ENCODE peak calls at places on chromosomes 4 and X, in eight cellular contexts. One of them, this sample, is unnamed.
A peak's percentile ranks its signal among the peaks of the same experiment; 100 is the strongest.

GRCh38 chr4:16663722-16664121 is 234.7 kb downstream of the LDB2 start:
- DNase-seq in caudate nucleus: no peak
- DNase-seq in HL-60: no peak
- DNase-seq in esophagus squamous epithelium: no peak
- DNase-seq in right atrium auricular region: no peak
- DNase-seq in heart right ventricle: no peak
- DNase-seq in Panc1: no peak
- DNase-seq in H1: no peak
- DNase-seq in this sample: no peak

GRCh38 chrX:1860936-1861670 is 246.2 kb downstream of the ASMT start:
- DNase-seq in HL-60: no peak
- DNase-seq in heart right ventricle: no peak
- DNase-seq in H1: no peak
- DNase-seq in esophagus squamous epithelium: no peak
- DNase-seq in Panc1: no peak
- DNase-seq in caudate nucleus: no peak
- DNase-seq in right atrium auricular region: no peak
- DNase-seq in this sample: no peak

GRCh38 chr4:97587912-97588311 is 555.4 kb downstream of the STPG2 start:
- DNase-seq in HL-60: no peak
- DNase-seq in H1: no peak
- DNase-seq in esophagus squamous epithelium: no peak
- DNase-seq in Panc1: no peak
- DNase-seq in right atrium auricular region: no peak
- DNase-seq in caudate nucleus: no peak
- DNase-seq in heart right ventricle: no peak
- DNase-seq in this sample: no peak

GRCh38 chrX:46645614-46646013 is 72.0 kb downstream of the CHST7 start:
- DNase-seq in caudate nucleus: no peak
- DNase-seq in Panc1: no peak
- DNase-seq in heart right ventricle: no peak
- DNase-seq in esophagus squamous epithelium: no peak
- DNase-seq in HL-60: no peak
- DNase-seq in H1: no peak
- DNase-seq in right atrium auricular region: no peak
- DNase-seq in this sample: no peak

GRCh38 chr4:13891544-13891939 is 264.0 kb upstream of the BOD1L1 start:
- DNase-seq in esophagus squamous epithelium: no peak
- DNase-seq in right atrium auricular region: no peak
- DNase-seq in caudate nucleus: no peak
- DNase-seq in heart right ventricle: no peak
- DNase-seq in Panc1: no peak
- DNase-seq in HL-60: no peak
- DNase-seq in H1: no peak
- DNase-seq in this sample: no peak

GRCh38 chrX:72634321-72634720 is 61.7 kb upstream of the HDAC8 start:
- DNase-seq in Panc1: no peak
- DNase-seq in HL-60: no peak
- DNase-seq in right atrium auricular region: no peak
- DNase-seq in esophagus squamous epithelium: no peak
- DNase-seq in caudate nucleus: no peak
- DNase-seq in H1: no peak
- DNase-seq in heart right ventricle: no peak
- DNase-seq in this sample: no peak

GRCh38 chr4:23875317-23875716 is 14.5 kb downstream of the PPARGC1A start:
- DNase-seq in right atrium auricular region: no peak
- DNase-seq in H1: no peak
- DNase-seq in heart right ventricle: no peak
- DNase-seq in esophagus squamous epithelium: no peak
- DNase-seq in Panc1: no peak
- DNase-seq in caudate nucleus: no peak
- DNase-seq in HL-60: no peak
- DNase-seq in this sample: no peak

GRCh38 chr4:119020158-119020557 is 115.5 kb upstream of the MYOZ2 start:
- DNase-seq in caudate nucleus: no peak
- DNase-seq in esophagus squamous epithelium: no peak
- DNase-seq in right atrium auricular region: no peak
- DNase-seq in Panc1: no peak
- DNase-seq in HL-60: no peak
- DNase-seq in H1: no peak
- DNase-seq in heart right ventricle: no peak
- DNase-seq in this sample: no peak

GRCh38 chr4:94480362-94480951 is 28.7 kb downstream of the PDLIM5 start:
- DNase-seq in caudate nucleus: no peak
- DNase-seq in heart right ventricle: no peak
- DNase-seq in esophagus squamous epithelium: no peak
- DNase-seq in Panc1: no peak
- DNase-seq in right atrium auricular region: no peak
- DNase-seq in HL-60: no peak
- DNase-seq in H1: no peak
- DNase-seq in this sample: no peak
- H3K27ac ChIP-seq in caudate nucleus: no peak overlapping the region
- H3K27ac ChIP-seq in heart right ventricle: no peak overlapping the region
- H3K27ac ChIP-seq in esophagus squamous epithelium: no peak overlapping the region
- H3K27ac ChIP-seq in Panc1: no peak overlapping the region
- H3K27ac ChIP-seq in right atrium auricular region: peak overlapping the region; percentile 13
- H3K27ac ChIP-seq in HL-60: no peak overlapping the region
- H3K27ac ChIP-seq in H1: no peak overlapping the region
- H3K27ac ChIP-seq in this sample: no peak overlapping the region

DNA sequence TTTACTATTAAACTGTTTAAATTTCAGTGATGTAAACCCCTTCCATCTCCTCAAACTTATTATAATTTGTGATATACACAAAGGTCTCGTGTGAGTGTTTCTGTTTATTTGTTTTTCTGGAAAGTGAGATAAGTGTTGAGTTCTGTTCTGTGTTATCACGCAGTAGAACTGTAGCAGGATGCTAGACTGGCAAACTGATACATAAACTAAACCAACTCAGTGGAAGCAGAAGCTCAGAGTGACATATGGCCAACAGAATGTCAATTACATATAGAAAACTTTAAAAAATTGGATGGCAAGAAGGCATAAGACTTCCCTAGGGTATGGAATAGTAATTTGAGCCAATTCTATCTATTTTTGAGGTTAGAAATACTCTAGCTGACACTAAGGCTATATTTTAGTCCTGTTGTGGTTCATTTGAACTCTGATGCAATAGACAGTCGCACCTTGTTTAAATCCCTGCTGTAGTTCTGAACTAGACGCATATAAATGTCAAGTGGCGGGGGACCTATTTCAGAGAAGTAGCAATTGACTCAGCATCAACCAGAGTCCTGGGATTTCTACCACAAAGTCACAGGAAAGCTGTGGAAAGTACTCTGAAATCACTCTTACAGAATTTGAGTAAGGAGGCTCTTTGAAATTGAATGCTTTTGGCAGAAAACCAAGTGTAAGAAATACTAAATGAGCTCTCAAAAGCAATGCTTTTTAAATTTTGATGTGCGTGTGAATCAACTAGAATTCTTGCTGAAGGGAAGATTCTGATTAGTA is 294.4 kb downstream of the INPP4B start:
- DNase-seq in esophagus squamous epithelium: no peak
- DNase-seq in right atrium auricular region: no peak
- DNase-seq in caudate nucleus: no peak
- DNase-seq in H1: no peak
- DNase-seq in heart right ventricle: no peak
- DNase-seq in Panc1: no peak
- DNase-seq in HL-60: no peak
- DNase-seq in this sample: no peak
- H3K27ac ChIP-seq in esophagus squamous epithelium: no peak overlapping the region
- H3K27ac ChIP-seq in right atrium auricular region: no peak overlapping the region
- H3K27ac ChIP-seq in caudate nucleus: no peak overlapping the region
- H3K27ac ChIP-seq in H1: no peak overlapping the region
- H3K27ac ChIP-seq in heart right ventricle: no peak overlapping the region
- H3K27ac ChIP-seq in Panc1: no peak overlapping the region
- H3K27ac ChIP-seq in HL-60: no peak overlapping the region
- H3K27ac ChIP-seq in this sample: no peak overlapping the region

GRCh38 chr4:25076625-25077413 is 46.1 kb upstream of the LGI2 start:
- DNase-seq in caudate nucleus: no peak
- DNase-seq in right atrium auricular region: no peak
- DNase-seq in Panc1: no peak
- DNase-seq in heart right ventricle: no peak
- DNase-seq in esophagus squamous epithelium: no peak
- DNase-seq in HL-60: no peak
- DNase-seq in H1: no peak
- DNase-seq in this sample: no peak

GRCh38 chr4:25078523-25078922 is 47.8 kb upstream of the LGI2 start:
- DNase-seq in esophagus squamous epithelium: no peak
- DNase-seq in Panc1: no peak
- DNase-seq in heart right ventricle: no peak
- DNase-seq in HL-60: no peak
- DNase-seq in right atrium auricular region: no peak
- DNase-seq in caudate nucleus: no peak
- DNase-seq in H1: no peak
- DNase-seq in this sample: no peak

GRCh38 chr4:25080571-25080970 is 49.8 kb upstream of the LGI2 start:
- DNase-seq in Panc1: no peak
- DNase-seq in caudate nucleus: no peak
- DNase-seq in HL-60: no peak
- DNase-seq in esophagus squamous epithelium: no peak
- DNase-seq in right atrium auricular region: no peak
- DNase-seq in heart right ventricle: no peak
- DNase-seq in H1: no peak
- DNase-seq in this sample: no peak

GRCh38 chr4:25085621-25086020 is 54.9 kb upstream of the LGI2 start:
- DNase-seq in heart right ventricle: peak; percentile 42
- DNase-seq in caudate nucleus: no peak
- DNase-seq in H1: no peak
- DNase-seq in esophagus squamous epithelium: no peak
- DNase-seq in HL-60: peak; percentile 17
- DNase-seq in right atrium auricular region: no peak
- DNase-seq in Panc1: no peak
- DNase-seq in this sample: no peak

GRCh38 chr4:25081866-25082471 is 51.2 kb upstream of the LGI2 start:
- DNase-seq in Panc1: no peak
- DNase-seq in caudate nucleus: no peak
- DNase-seq in right atrium auricular region: no peak
- DNase-seq in esophagus squamous epithelium: no peak
- DNase-seq in H1: no peak
- DNase-seq in HL-60: no peak
- DNase-seq in heart right ventricle: no peak
- DNase-seq in this sample: no peak
- H3K27ac ChIP-seq in Panc1: no peak overlapping the region
- H3K27ac ChIP-seq in caudate nucleus: no peak overlapping the region
- H3K27ac ChIP-seq in right atrium auricular region: peak overlapping the region; percentile 20
- H3K27ac ChIP-seq in esophagus squamous epithelium: no peak overlapping the region
- H3K27ac ChIP-seq in H1: no peak overlapping the region
- H3K27ac ChIP-seq in HL-60: no peak overlapping the region
- H3K27ac ChIP-seq in heart right ventricle: no peak overlapping the region
- H3K27ac ChIP-seq in this sample: no peak overlapping the region

DNA sequence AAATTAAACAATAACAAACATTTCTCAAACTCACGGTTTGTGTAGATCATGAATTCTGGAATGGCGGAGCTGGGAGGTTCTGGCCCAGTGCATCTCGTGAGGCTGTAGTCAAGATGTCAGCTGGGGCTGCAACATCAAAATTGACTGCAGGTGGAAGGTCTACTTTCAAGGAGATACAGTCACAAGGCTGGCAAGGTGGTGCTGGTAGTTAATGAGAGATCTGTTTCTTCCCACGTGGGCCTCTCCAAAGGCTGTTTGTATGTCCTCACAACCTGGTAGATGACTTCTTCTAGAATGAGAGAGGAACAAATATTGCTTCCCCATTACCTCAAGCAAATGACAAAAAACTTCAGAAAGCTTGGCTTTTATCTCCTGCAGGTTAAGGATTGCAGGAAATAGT is 8.0 kb upstream of the PRDX4 start:
- DNase-seq in heart right ventricle: no peak
- DNase-seq in H1: no peak
- DNase-seq in HL-60: no peak
- DNase-seq in Panc1: no peak
- DNase-seq in right atrium auricular region: no peak
- DNase-seq in esophagus squamous epithelium: no peak
- DNase-seq in caudate nucleus: no peak
- DNase-seq in this sample: no peak
- H3K27ac ChIP-seq in heart right ventricle: no peak overlapping the region
- H3K27ac ChIP-seq in H1: no peak overlapping the region
- H3K27ac ChIP-seq in HL-60: no peak overlapping the region
- H3K27ac ChIP-seq in Panc1: no peak overlapping the region
- H3K27ac ChIP-seq in right atrium auricular region: no peak overlapping the region
- H3K27ac ChIP-seq in esophagus squamous epithelium: no peak overlapping the region
- H3K27ac ChIP-seq in caudate nucleus: no peak overlapping the region
- H3K27ac ChIP-seq in this sample: no peak overlapping the region

GRCh38 chrX:41559662-41560061 is 112.5 kb downstream of the NYX start:
- DNase-seq in Panc1: no peak
- DNase-seq in heart right ventricle: no peak
- DNase-seq in H1: no peak
- DNase-seq in HL-60: peak; percentile 42
- DNase-seq in right atrium auricular region: no peak
- DNase-seq in caudate nucleus: no peak
- DNase-seq in esophagus squamous epithelium: no peak
- DNase-seq in this sample: no peak
- H3K27ac ChIP-seq in Panc1: no peak overlapping the region
- H3K27ac ChIP-seq in heart right ventricle: peak overlapping the region; percentile 77
- H3K27ac ChIP-seq in H1: no peak overlapping the region
- H3K27ac ChIP-seq in HL-60: peak overlapping the region; percentile 13
- H3K27ac ChIP-seq in right atrium auricular region: peak overlapping the region; percentile 12
- H3K27ac ChIP-seq in caudate nucleus: peak overlapping the region; percentile 22
- H3K27ac ChIP-seq in esophagus squamous epithelium: peak overlapping the region; percentile 51
- H3K27ac ChIP-seq in this sample: no peak overlapping the region

GRCh38 chr4:78459327-78459726 is 92.2 kb upstream of the ANXA3 start:
- DNase-seq in Panc1: no peak
- DNase-seq in H1: no peak
- DNase-seq in right atrium auricular region: no peak
- DNase-seq in caudate nucleus: no peak
- DNase-seq in heart right ventricle: no peak
- DNase-seq in HL-60: no peak
- DNase-seq in esophagus squamous epithelium: no peak
- DNase-seq in this sample: no peak

GRCh38 chr4:78451407-78451806 is 100.2 kb upstream of the ANXA3 start:
- DNase-seq in esophagus squamous epithelium: no peak
- DNase-seq in right atrium auricular region: no peak
- DNase-seq in HL-60: no peak
- DNase-seq in caudate nucleus: no peak
- DNase-seq in H1: no peak
- DNase-seq in heart right ventricle: no peak
- DNase-seq in Panc1: no peak
- DNase-seq in this sample: no peak

GRCh38 chr4:78457751-78458150 is 93.8 kb upstream of the ANXA3 start:
- DNase-seq in caudate nucleus: no peak
- DNase-seq in esophagus squamous epithelium: no peak
- DNase-seq in right atrium auricular region: no peak
- DNase-seq in HL-60: no peak
- DNase-seq in heart right ventricle: no peak
- DNase-seq in Panc1: no peak
- DNase-seq in H1: no peak
- DNase-seq in this sample: no peak

DNA sequence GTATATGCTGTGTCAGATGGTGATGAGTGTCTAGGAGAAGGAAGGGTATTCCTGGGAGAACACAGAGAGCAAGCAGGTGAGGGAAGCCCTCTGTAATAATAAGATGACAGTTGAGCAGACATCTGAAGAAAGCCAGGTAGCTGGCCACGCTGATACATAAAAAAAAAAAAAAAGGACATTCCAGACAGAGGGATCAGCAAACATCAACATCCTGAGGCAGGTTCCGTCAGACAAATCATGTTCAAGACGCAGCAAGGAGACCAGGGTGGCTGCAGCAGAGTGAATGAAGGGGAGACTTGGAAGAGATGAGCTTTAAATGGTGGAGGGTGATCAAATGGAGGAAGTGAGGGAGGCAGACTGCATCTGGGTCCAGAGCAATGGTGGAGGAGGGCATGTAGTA is 97.6 kb upstream of the ANXA3 start:
- DNase-seq in H1: no peak
- DNase-seq in right atrium auricular region: no peak
- DNase-seq in esophagus squamous epithelium: no peak
- DNase-seq in Panc1: no peak
- DNase-seq in heart right ventricle: no peak
- DNase-seq in caudate nucleus: no peak
- DNase-seq in HL-60: no peak
- DNase-seq in this sample: no peak
- H3K27ac ChIP-seq in H1: no peak overlapping the region
- H3K27ac ChIP-seq in right atrium auricular region: no peak overlapping the region
- H3K27ac ChIP-seq in esophagus squamous epithelium: no peak overlapping the region
- H3K27ac ChIP-seq in Panc1: no peak overlapping the region
- H3K27ac ChIP-seq in heart right ventricle: no peak overlapping the region
- H3K27ac ChIP-seq in caudate nucleus: no peak overlapping the region
- H3K27ac ChIP-seq in HL-60: no peak overlapping the region
- H3K27ac ChIP-seq in this sample: no peak overlapping the region